ENCODE peak calls at places on chromosomes 7 and 10, in nine cellular contexts. Y is hepatocyte, T is ascending aorta, X is pancreas, S is vagina, V is stomach, C is A549, B is mammary epithelial cell, W is neuronal stem cell. K is an unnamed sample. For H3K4me1, the result is how much of the 10 kb centered on the place peaks cover.

GRCh38 chr7:28626629-28627262 is 214.4 kb downstream of the CREB5 start:
- DNase-seq in C (peak), W (peak), T (no peak), X (no peak), S (no peak), V (no peak), B (peak), Y (no peak), K (no peak)

GRCh38 chr7:979886-980571 is 3.0 kb upstream of the CYP2W1 start:
- DNase-seq in T (no peak), B (no peak), C (peak), S (no peak), W (no peak), Y (no peak), X (no peak), V (no peak), K (no peak)

GRCh38 chr7:98281757-98282652 is 519 bp downstream of the BRI3 start:
- DNase-seq in S (no peak), B (no peak), V (peak), Y (peak), C (no peak), X (peak), W (no peak), T (no peak), K (peak)

GRCh38 chr10:129958118-129958685 is 5.9 kb downstream of the EBF3 start:
- DNase-seq in B (no peak), W (peak), Y (no peak), V (no peak), T (no peak), C (no peak), S (no peak), X (no peak), K (peak)

GRCh38 chr10:6027929-6028328 is 34.2 kb downstream of the IL2RA start:
- DNase-seq in V (no peak), T (no peak), B (no peak), C (no peak), S (peak), W (no peak), Y (no peak), X (no peak), K (no peak)

GRCh38 chr7:27168265-27168947 is 3.1 kb upstream of the HOXA9 start:
- DNase-seq in S (no peak), W (no peak), Y (no peak), X (no peak), C (no peak), V (no peak), T (no peak), B (no peak), K (no peak)

GRCh38 chr7:123615344-123615743 is 13.7 kb downstream of the ASB15 start:
- DNase-seq in V (no peak), Y (peak), X (no peak), T (no peak), B (no peak), C (no peak), W (no peak), S (no peak), K (no peak)

GRCh38 chr7:139159900-139160675 is 50.6 kb upstream of the ZC3HAV1 start:
- DNase-seq in X (no peak), C (no peak), S (no peak), B (no peak), V (no peak), Y (no peak), T (no peak), W (no peak), K (no peak)

GRCh38 chr7:111113263-111114017 is 22.5 kb downstream of the LRRN3 start:
- DNase-seq in V (no peak), X (no peak), T (no peak), C (peak), B (peak), W (no peak), Y (no peak), S (no peak), K (no peak)

GRCh38 chr10:121845044-121845784 is 82.6 kb downstream of the ATE1 start:
- DNase-seq in W (no peak), S (no peak), X (no peak), V (no peak), T (no peak), Y (no peak), B (no peak), C (no peak), K (no peak)

GRCh38 chr10:58440484-58440883 is 55.3 kb downstream of the TFAM start:
- DNase-seq in Y (no peak), S (no peak), X (no peak), C (no peak), W (no peak), B (peak), V (no peak), T (no peak), K (no peak)

GRCh38 chr7:73864981-73865711 is 4.2 kb downstream of the TMEM270 start:
- DNase-seq in C (no peak), B (no peak), X (no peak), T (no peak), V (no peak), Y (no peak), W (no peak), S (no peak), K (no peak)

GRCh38 chr10:42953684-42954674 is 122.9 kb upstream of the RET start:
- DNase-seq in X (no peak), S (peak), V (peak), B (no peak), T (no peak), Y (no peak), W (no peak), C (no peak), K (peak)

GRCh38 chr10:3407208-3407607 is 234.6 kb upstream of the PITRM1 start:
- DNase-seq in X (no peak), V (no peak), W (no peak), Y (no peak), C (no peak), T (no peak), B (no peak), S (peak), K (no peak)

GRCh38 chr7:16851829-16852228 is 30.0 kb downstream of the AGR3 start:
- DNase-seq in C (no peak), Y (no peak), W (no peak), T (no peak), B (no peak), X (no peak), S (no peak), V (no peak), K (no peak)

GRCh38 chr7:51521649-51522048 is 205.0 kb upstream of the COBL start:
- DNase-seq in W (no peak), Y (no peak), C (no peak), X (no peak), T (no peak), S (no peak), B (no peak), V (no peak), K (no peak)

GRCh38 chr7:87702326-87702725 is 74.1 kb downstream of the RUNDC3B start:
- DNase-seq in X (no peak), T (no peak), V (no peak), B (peak), S (no peak), C (no peak), Y (no peak), W (no peak), K (no peak)

GRCh38 chr10:650691-651615 is 38.5 kb downstream of the DIP2C start:
- DNase-seq in X (no peak), B (no peak), W (no peak), T (no peak), Y (peak), C (no peak), S (no peak), V (no peak), K (no peak)

GRCh38 chr10:20156511-20156910 is 340.3 kb downstream of the PLXDC2 start:
- DNase-seq in W (no peak), B (no peak), T (no peak), Y (no peak), X (no peak), C (no peak), V (no peak), S (no peak), K (no peak)

GRCh38 chr7:138208010-138208634 is 131.9 kb downstream of the AKR1D1 start:
- DNase-seq in W (peak), S (no peak), T (no peak), X (no peak), V (no peak), C (no peak), B (no peak), Y (no peak), K (no peak)

GRCh38 chr7:151518781-151519044 is 982 bp downstream of the RHEB start:
- DNase-seq in S (no peak), T (no peak), V (no peak), W (no peak), Y (no peak), B (no peak), C (no peak), X (no peak), K (no peak)

GRCh38 chr7:128217972-128218652 is 23.0 kb upstream of the LEP start:
- DNase-seq in T (no peak), Y (no peak), C (peak), B (no peak), X (no peak), V (no peak), S (no peak), W (no peak), K (no peak)
- H3K4me1 ChIP-seq in T (under half), Y (under half), C (under half), B (half or more), X (under half), V (under half), S (under half), W (under half), K (under half)

GRCh38 chr7:90771281-90771680 is 175.2 kb downstream of the CDK14 start:
- DNase-seq in X (no peak), B (peak), S (no peak), Y (no peak), W (no peak), C (no peak), T (no peak), V (no peak), K (no peak)

GRCh38 chr7:90772410-90772809 is 176.3 kb downstream of the CDK14 start:
- DNase-seq in T (no peak), Y (no peak), W (no peak), X (no peak), B (no peak), S (no peak), V (no peak), C (no peak), K (no peak)

GRCh38 chr7:90768301-90768700 is 172.2 kb downstream of the CDK14 start:
- DNase-seq in Y (no peak), B (no peak), C (no peak), X (no peak), T (no peak), S (no peak), V (no peak), W (no peak), K (no peak)

GRCh38 chr7:90766814-90767564 is 170.9 kb downstream of the CDK14 start:
- DNase-seq in Y (peak), W (peak), B (peak), T (no peak), V (peak), X (peak), C (peak), S (no peak), K (peak)

DNA sequence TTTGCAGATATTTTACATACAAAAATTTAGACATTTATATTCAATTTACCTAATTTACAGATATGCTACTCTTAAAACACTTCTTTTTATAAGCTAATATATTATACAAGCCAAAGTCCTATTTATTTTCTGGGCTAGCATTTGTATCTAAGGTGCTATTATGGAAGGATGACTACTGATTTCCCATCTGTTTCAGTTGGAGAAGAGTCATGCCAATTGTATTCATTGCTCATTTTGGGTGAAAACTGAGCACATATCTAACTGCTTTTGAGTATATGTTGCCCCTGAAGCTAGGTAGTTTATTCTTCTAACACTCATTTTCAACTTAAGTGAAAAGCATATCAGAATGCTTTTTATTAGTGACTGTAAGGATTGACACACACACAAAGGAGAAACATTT is 172.9 kb downstream of the CDK14 start:
- DNase-seq in T (no peak), B (no peak), C (no peak), Y (no peak), X (no peak), S (no peak), V (no peak), W (no peak), K (no peak)
- H3K4me1 ChIP-seq in T (under half), B (under half), C (under half), Y (under half), X (under half), S (under half), V (under half), W (under half), K (under half)

DNA sequence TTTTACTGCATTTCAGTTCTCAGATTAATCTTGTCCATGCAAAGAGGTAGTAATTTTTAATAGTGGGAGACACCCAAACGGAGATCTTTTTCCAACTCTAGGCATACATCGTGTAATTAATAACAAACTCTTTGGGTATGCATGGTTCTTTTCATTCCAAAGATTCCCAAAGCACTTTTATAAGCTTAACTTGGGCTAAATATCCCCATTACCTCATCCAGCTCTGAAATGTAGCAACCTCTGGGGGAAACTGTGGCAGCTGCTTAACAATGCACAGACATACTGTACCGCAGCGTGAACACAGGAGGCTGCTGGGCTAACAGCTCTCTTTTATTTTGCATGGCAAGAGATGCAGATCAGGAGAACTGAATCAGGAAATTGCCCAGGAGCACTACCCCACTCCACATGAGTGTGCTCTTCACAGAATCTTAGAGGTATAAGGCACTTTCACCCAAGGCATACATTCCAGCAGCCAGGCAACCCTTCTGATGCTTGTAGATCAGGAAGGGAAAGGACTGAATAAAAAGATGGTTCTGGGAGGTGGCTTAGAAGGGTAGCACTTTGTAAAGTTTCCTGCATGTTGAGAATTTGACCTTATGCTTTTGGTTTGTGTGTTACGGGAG is 114.4 kb upstream of the GLI3 start:
- DNase-seq in T (no peak), V (no peak), Y (no peak), X (no peak), B (no peak), C (no peak), W (no peak), S (no peak), K (no peak)
- H3K4me1 ChIP-seq in T (under half), V (under half), Y (under half), X (under half), B (under half), C (under half), W (under half), S (under half), K (under half)

GRCh38 chr7:43701929-43702328 is 27.4 kb downstream of the COA1 start:
- DNase-seq in B (no peak), S (no peak), Y (no peak), T (no peak), C (no peak), V (no peak), X (no peak), W (no peak), K (no peak)
- H3K4me1 ChIP-seq in B (under half), S (under half), Y (under half), T (under half), C (under half), V (under half), X (under half), W (under half), K (under half)

GRCh38 chr7:68873616-68874015 is 724.7 kb upstream of the AUTS2 start:
- DNase-seq in T (no peak), S (no peak), W (no peak), C (no peak), X (no peak), V (no peak), Y (no peak), B (no peak), K (no peak)
- H3K4me1 ChIP-seq in T (under half), S (under half), W (under half), C (under half), X (under half), V (under half), Y (under half), B (under half), K (under half)

GRCh38 chr10:49184642-49185111 is 3.5 kb downstream of the TMEM273 start:
- DNase-seq in W (no peak), S (no peak), C (no peak), Y (no peak), V (no peak), X (no peak), B (no peak), T (no peak), K (no peak)

GRCh38 chr10:49183596-49184542 is 4.3 kb downstream of the TMEM273 start:
- DNase-seq in T (no peak), C (no peak), Y (no peak), W (no peak), V (peak), B (no peak), S (no peak), X (no peak), K (no peak)

GRCh38 chr10:49187044-49187484 is 1.1 kb downstream of the TMEM273 start:
- DNase-seq in S (peak), X (no peak), T (no peak), Y (no peak), C (no peak), V (peak), W (no peak), B (no peak), K (no peak)

GRCh38 chr10:49186613-49187012 is 1.6 kb downstream of the TMEM273 start:
- DNase-seq in W (no peak), Y (no peak), B (no peak), S (peak), V (no peak), T (no peak), C (no peak), X (no peak), K (no peak)

GRCh38 chr10:49185213-49185612 is 3.0 kb downstream of the TMEM273 start:
- DNase-seq in X (no peak), W (no peak), S (peak), C (no peak), V (no peak), T (no peak), Y (no peak), B (no peak), K (no peak)
- H3K4me1 ChIP-seq in X (under half), W (under half), S (under half), C (under half), V (under half), T (under half), Y (under half), B (under half), K (under half)

DNA sequence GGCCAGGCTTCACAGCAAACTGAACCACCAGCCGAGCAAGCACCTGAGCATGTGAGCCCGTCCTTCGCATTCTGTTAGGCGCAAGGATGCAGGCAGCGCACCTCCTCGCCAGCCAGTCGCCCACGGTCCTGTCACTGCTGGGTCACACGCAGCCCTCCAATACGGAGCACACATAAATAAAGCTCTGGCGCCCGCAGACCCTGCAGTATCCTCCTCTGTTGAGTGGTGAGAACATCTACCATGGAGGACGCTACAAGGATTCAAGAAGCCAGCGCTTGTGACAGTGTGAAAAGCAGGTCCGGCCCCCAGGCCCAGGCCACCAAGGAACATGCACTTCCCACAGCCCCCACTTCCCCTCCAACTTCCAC is 34.9 kb downstream of the VOPP1 start:
- DNase-seq in C (no peak), Y (no peak), S (no peak), W (no peak), B (no peak), X (no peak), V (no peak), T (no peak), K (no peak)
- H3K4me1 ChIP-seq in C (under half), Y (under half), S (under half), W (under half), B (half or more), X (under half), V (half or more), T (under half), K (under half)

GRCh38 chr7:54680377-54681005 is 78.5 kb downstream of the SEC61G start:
- DNase-seq in Y (no peak), B (no peak), X (no peak), V (no peak), T (no peak), W (no peak), S (no peak), C (no peak), K (no peak)

GRCh38 chr7:54678763-54679396 is 80.1 kb downstream of the SEC61G start:
- DNase-seq in B (peak), Y (no peak), X (no peak), W (no peak), T (no peak), C (peak), V (no peak), S (no peak), K (no peak)

GRCh38 chr7:54672519-54672918 is 86.5 kb downstream of the SEC61G start:
- DNase-seq in S (no peak), T (no peak), B (no peak), Y (no peak), W (no peak), X (no peak), V (no peak), C (no peak), K (no peak)

GRCh38 chr7:54679414-54679813 is 79.6 kb downstream of the SEC61G start:
- DNase-seq in T (no peak), V (no peak), C (no peak), X (no peak), W (no peak), S (no peak), Y (no peak), B (no peak), K (no peak)

GRCh38 chr7:54674891-54675290 is 84.1 kb downstream of the SEC61G start:
- DNase-seq in C (no peak), B (no peak), Y (no peak), V (no peak), W (no peak), S (no peak), X (no peak), T (no peak), K (no peak)
- H3K4me1 ChIP-seq in C (under half), B (under half), Y (under half), V (under half), W (under half), S (under half), X (under half), T (under half), K (under half)

DNA sequence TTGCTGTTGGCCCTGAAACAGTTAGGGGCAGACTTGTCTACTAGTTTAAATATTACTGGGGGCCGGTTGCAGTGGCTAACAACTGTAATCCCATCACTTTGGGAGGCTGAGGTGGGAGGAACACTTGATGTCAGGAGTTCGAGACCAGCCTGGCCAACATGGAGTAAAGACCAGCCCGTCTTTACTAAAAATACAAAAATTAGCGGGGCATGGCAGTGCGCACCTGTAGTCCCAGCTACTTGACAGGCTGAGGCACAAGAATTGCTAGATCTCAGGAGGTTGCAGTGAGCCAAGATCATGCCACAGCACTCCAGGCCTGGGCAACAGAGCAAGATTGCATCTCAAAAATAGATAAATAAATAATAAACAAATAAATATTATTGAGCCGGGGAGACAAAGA is 7.6 kb downstream of the ITGB8 start:
- DNase-seq in C (no peak), V (no peak), S (no peak), Y (no peak), W (no peak), T (no peak), X (no peak), B (no peak), K (no peak)
- H3K4me1 ChIP-seq in C (under half), V (under half), S (half or more), Y (under half), W (under half), T (under half), X (under half), B (under half), K (under half)

K was measured in tibial artery.